ENCODE peak calls at places on chromosome 6, in seven cellular contexts. M is right lobe of liver; I is fibroblast of lung; V is pancreas; A is CD8-positive, alpha-beta T cell; Z is ovary; D is tibial artery. F is an unnamed sample.

GRCh38 chr6:148611213-148611612 is 135.6 kb upstream of the UST start:
- DNase-seq in M (no peak), I (peak; percentile 67), V (no peak), A (no peak), Z (peak; percentile 74), D (peak; percentile 90), F (peak; percentile 79)

GRCh38 chr6:129920103-129920798 is 59.1 kb upstream of the TMEM244 start:
- DNase-seq in M (no peak), I (no peak), V (no peak), A (no peak), Z (no peak), D (no peak), F (no peak)

GRCh38 chr6:130885392-130886192 is 58.4 kb downstream of the SMLR1 start:
- DNase-seq in M (no peak), I (peak; percentile 87), V (no peak), A (peak; percentile 65), Z (peak; percentile 82), D (no peak), F (no peak)

GRCh38 chr6:144330017-144330416 is 44.9 kb downstream of the UTRN start:
- DNase-seq in M (no peak), I (no peak), V (no peak), A (no peak), Z (no peak), D (no peak), F (no peak)

GRCh38 chr6:159151266-159151855 is 17.8 kb upstream of the FNDC1 start:
- DNase-seq in M (no peak), I (peak; percentile 69), V (peak; percentile 75), A (peak; percentile 7), Z (peak; percentile 34), D (no peak), F (no peak)

GRCh38 chr6:46648869-46649488 is 3.6 kb downstream of the CYP39A1 start:
- DNase-seq in M (no peak), I (peak; percentile 23), V (no peak), A (no peak), Z (no peak), D (no peak), F (no peak)

GRCh38 chr6:89597372-89597771 is 41.2 kb downstream of the LYRM2 start:
- DNase-seq in M (no peak), I (no peak), V (no peak), A (no peak), Z (no peak), D (no peak), F (no peak)

GRCh38 chr6:43911354-43911624 is 141.3 kb downstream of the VEGFA start:
- DNase-seq in M (no peak), I (no peak), V (no peak), A (no peak), Z (no peak), D (no peak), F (no peak)

GRCh38 chr6:26431258-26432162 is 8.8 kb upstream of the BTN3A3 start:
- DNase-seq in M (no peak), I (peak; percentile 75), V (no peak), A (no peak), Z (no peak), D (peak; percentile 74), F (no peak)

GRCh38 chr6:161242779-161243693 is 30.8 kb downstream of the AGPAT4 start:
- DNase-seq in M (no peak), I (peak; percentile 80), V (no peak), A (peak; percentile 51), Z (no peak), D (no peak), F (peak; percentile 86)

GRCh38 chr6:65289491-65289890 is 417.5 kb downstream of the EYS start:
- DNase-seq in M (no peak), I (peak; percentile 40), V (no peak), A (no peak), Z (no peak), D (no peak), F (no peak)

GRCh38 chr6:8888468-8888867 is 453.1 kb upstream of the SLC35B3 start:
- DNase-seq in M (no peak), I (no peak), V (no peak), A (no peak), Z (no peak), D (no peak), F (no peak)

GRCh38 chr6:106539931-106540330 is 89.4 kb downstream of the RTN4IP1 start:
- DNase-seq in M (no peak), I (no peak), V (no peak), A (no peak), Z (no peak), D (no peak), F (no peak)

GRCh38 chr6:113281014-113281810 is 575.9 kb upstream of the MARCKS start:
- DNase-seq in M (no peak), I (peak; percentile 26), V (no peak), A (no peak), Z (no peak), D (no peak), F (peak; percentile 38)

GRCh38 chr6:13681305-13682061 is 30.2 kb downstream of the RANBP9 start:
- DNase-seq in M (no peak), I (no peak), V (no peak), A (no peak), Z (no peak), D (no peak), F (no peak)

GRCh38 chr6:118397653-118398052 is 150.4 kb upstream of the PLN start:
- DNase-seq in M (no peak), I (no peak), V (no peak), A (no peak), Z (no peak), D (no peak), F (no peak)

GRCh38 chr6:144840619-144841018 is 555.5 kb downstream of the UTRN start:
- DNase-seq in M (no peak), I (no peak), V (no peak), A (no peak), Z (no peak), D (no peak), F (no peak)

GRCh38 chr6:40356242-40356910 is 230.8 kb downstream of the LRFN2 start:
- DNase-seq in M (no peak), I (no peak), V (no peak), A (no peak), Z (no peak), D (no peak), F (no peak)

GRCh38 chr6:37056112-37056403 is 50.6 kb downstream of the FGD2 start:
- DNase-seq in M (no peak), I (no peak), V (no peak), A (no peak), Z (no peak), D (no peak), F (no peak)

GRCh38 chr6:34154668-34155447 is 9.0 kb upstream of the GRM4 start:
- DNase-seq in M (no peak), I (peak; percentile 32), V (peak; percentile 89), A (peak; percentile 55), Z (peak; percentile 51), D (peak; percentile 66), F (no peak)

GRCh38 chr6:53464942-53465460 is 79.9 kb downstream of the GCLC start:
- DNase-seq in M (peak; percentile 86), I (peak; percentile 72), V (no peak), A (no peak), Z (peak; percentile 24), D (peak; percentile 67), F (no peak)

GRCh38 chr6:54427396-54427910 is 119.2 kb downstream of the TINAG start:
- DNase-seq in M (no peak), I (no peak), V (no peak), A (no peak), Z (no peak), D (no peak), F (no peak)

GRCh38 chr6:142822882-142823578 is 121.9 kb downstream of the HIVEP2 start:
- DNase-seq in M (no peak), I (no peak), V (no peak), A (no peak), Z (no peak), D (no peak), F (no peak)
- TF ChIP-seq CTCF in M (no peak), I (peak; percentile 16), V (no peak), A (no peak), Z (no peak), D (no peak), F (peak; percentile 23)

GRCh38 chr6:163260911-163261310 is 153.6 kb upstream of the QKI start:
- DNase-seq in M (no peak), I (no peak), V (no peak), A (no peak), Z (no peak), D (no peak), F (no peak)
- H3K4me3 ChIP-seq in M (no peak overlapping the region), I (no peak overlapping the region), V (no peak overlapping the region), A (no peak overlapping the region), Z (no peak overlapping the region), D (peak overlapping the region; percentile 22), F (no peak overlapping the region)

GRCh38 chr6:108294787-108295625 is at the start of gene AFG1L:
- DNase-seq in M (peak; percentile 98), I (peak; percentile 91), V (peak; percentile 92), A (peak; percentile 79), Z (peak; percentile 89), D (peak; percentile 95), F (peak; percentile 42)
- TF ChIP-seq CTCF in M (no peak), I (no peak), V (no peak), A (no peak), Z (no peak), D (no peak), F (no peak)

GRCh38 chr6:168385858-168386735 is 54.9 kb upstream of the SMOC2 start:
- DNase-seq in M (no peak), I (no peak), V (no peak), A (no peak), Z (no peak), D (no peak), F (no peak)

GRCh38 chr6:168381726-168382458 is 59.1 kb upstream of the SMOC2 start:
- DNase-seq in M (no peak), I (no peak), V (peak; percentile 19), A (no peak), Z (no peak), D (peak; percentile 63), F (no peak)

GRCh38 chr6:168383062-168383854 is 57.7 kb upstream of the SMOC2 start:
- DNase-seq in M (no peak), I (no peak), V (peak; percentile 15), A (no peak), Z (no peak), D (no peak), F (no peak)

GRCh38 chr6:168385380-168385779 is 55.6 kb upstream of the SMOC2 start:
- DNase-seq in M (no peak), I (no peak), V (no peak), A (no peak), Z (no peak), D (no peak), F (no peak)

DNA sequence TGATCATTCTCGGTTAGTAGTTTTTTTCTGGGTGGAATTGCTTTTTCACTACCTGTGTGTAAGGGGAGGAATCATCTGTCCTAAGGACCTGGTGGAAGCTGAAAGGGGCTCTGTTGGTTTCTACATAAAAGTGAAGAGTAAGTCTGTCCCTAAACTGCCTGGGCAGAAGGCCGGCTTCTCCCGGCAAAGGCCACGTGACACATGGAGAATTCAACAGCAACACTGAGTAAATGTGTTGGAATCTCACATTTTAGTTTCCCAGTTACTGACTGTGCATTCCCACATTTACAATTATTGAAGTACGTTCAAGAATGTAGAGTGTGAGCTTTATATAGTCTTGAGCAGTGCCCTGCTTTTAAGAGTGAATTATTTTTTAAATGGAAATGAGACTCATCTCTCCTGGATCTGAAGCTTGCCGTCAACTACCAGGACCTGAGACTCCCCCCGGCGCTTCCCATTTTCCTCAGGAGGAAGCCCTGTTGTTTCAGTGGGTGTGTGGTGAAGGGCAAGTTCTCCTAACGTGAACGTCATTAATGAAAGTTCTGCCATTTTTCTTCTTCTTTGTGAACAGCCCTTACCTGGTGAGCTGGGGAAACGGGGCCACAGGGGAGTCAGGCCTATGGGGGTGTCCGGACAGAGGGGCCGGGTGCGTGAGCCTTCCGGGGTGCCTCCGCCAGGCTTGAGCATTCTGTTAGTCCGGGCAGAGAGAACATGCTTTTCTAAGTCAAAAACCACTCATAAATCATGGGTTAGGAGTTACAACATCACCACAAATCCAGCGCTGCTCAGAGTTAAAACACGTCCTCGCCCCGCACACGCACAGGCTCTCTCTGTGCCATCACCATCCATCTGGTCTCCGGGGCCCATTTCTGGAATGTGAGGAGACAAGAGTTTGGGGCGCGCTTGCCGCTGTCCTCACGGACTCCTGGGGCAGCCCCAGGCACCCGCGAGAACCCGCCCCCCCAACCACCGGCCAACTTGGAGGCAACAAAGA is 56.6 kb upstream of the SMOC2 start:
- DNase-seq in M (no peak), I (no peak), V (no peak), A (no peak), Z (no peak), D (peak; percentile 59), F (no peak)
- H3K4me3 ChIP-seq in M (no peak overlapping the region), I (no peak overlapping the region), V (no peak overlapping the region), A (no peak overlapping the region), Z (no peak overlapping the region), D (peak overlapping the region; percentile 36), F (no peak overlapping the region)

F was measured in AG09309.